ENCODE peak calls at places on chromosomes 12 and 14, in seven cellular contexts. S is bronchial epithelial cell, G is retinal pigment epithelial cell, D is foreskin fibroblast, O is breast epithelium, W is right lobe of liver, E is epithelial cell of esophagus. C is an unnamed sample.

GRCh38 chr12:71661977-71662522 is 1.6 kb downstream of the ZFC3H1 start:
- DNase-seq in S (peak; percentile 37), W (no peak), G (no peak), O (no peak), E (peak; percentile 35), D (peak; percentile 52), C (no peak)

GRCh38 chr12:76300297-76300665 is 47.9 kb downstream of the BBS10 start:
- DNase-seq in W (no peak), G (no peak), D (no peak), S (no peak), O (no peak), E (no peak), C (no peak)

GRCh38 chr12:87820524-87821194 is 208.5 kb downstream of the C12orf50 start:
- DNase-seq in D (peak; percentile 29), G (peak; percentile 83), O (no peak), W (no peak), S (peak; percentile 85), E (peak; percentile 77), C (peak; percentile 90)

GRCh38 chr14:55458800-55459577 is 18.6 kb upstream of the TBPL2 start:
- DNase-seq in W (no peak), S (peak; percentile 95), E (peak; percentile 81), G (peak; percentile 46), D (peak; percentile 55), O (no peak), C (no peak)

GRCh38 chr12:3129301-3130052 is 52.3 kb downstream of the TSPAN9 start:
- DNase-seq in D (peak; percentile 63), G (no peak), O (no peak), S (peak; percentile 45), E (no peak), W (no peak), C (no peak)

GRCh38 chr14:50064993-50065392 is 51.4 kb downstream of the VCPKMT start:
- DNase-seq in E (peak; percentile 60), D (no peak), W (no peak), O (no peak), G (no peak), S (peak; percentile 29), C (no peak)

GRCh38 chr12:68233498-68233897 is 7.9 kb upstream of the IL26 start:
- DNase-seq in O (no peak), E (no peak), D (no peak), S (no peak), W (no peak), G (no peak), C (no peak)

GRCh38 chr12:121989951-121990647 is 31.6 kb upstream of the BCL7A start:
- DNase-seq in E (no peak), G (no peak), D (no peak), W (no peak), O (no peak), S (no peak), C (no peak)

GRCh38 chr14:24231263-24232120 is 675 bp downstream of the NEDD8 start:
- DNase-seq in S (peak; percentile 30), D (no peak), O (no peak), E (peak; percentile 55), W (no peak), G (no peak), C (no peak)

GRCh38 chr12:131912526-131913274 is 16.4 kb upstream of the PUS1 start:
- DNase-seq in E (peak; percentile 58), W (peak; percentile 58), O (peak; percentile 72), D (peak; percentile 93), G (peak; percentile 81), S (peak; percentile 66), C (no peak)

GRCh38 chr14:67416810-67417209 is 4.8 kb upstream of the PLEK2 start:
- DNase-seq in O (no peak), W (no peak), G (no peak), E (no peak), S (no peak), D (no peak), C (no peak)

GRCh38 chr14:99755629-99756603 is 37.3 kb upstream of the EML1 start:
- DNase-seq in D (peak; percentile 98), S (peak; percentile 18), W (peak; percentile 81), G (peak; percentile 75), E (no peak), O (peak; percentile 39), C (peak; percentile 77)

GRCh38 chr12:122166422-122167327 is 7.3 kb downstream of the IL31 start:
- DNase-seq in S (no peak), D (no peak), G (no peak), E (no peak), W (no peak), O (no peak), C (no peak)

GRCh38 chr12:124869011-124869665 is 5.5 kb upstream of the SCARB1 start:
- DNase-seq in S (peak; percentile 68), W (no peak), E (peak; percentile 88), D (no peak), G (no peak), O (no peak), C (no peak)

GRCh38 chr14:39175445-39176262 is 600 bp downstream of the PNN start:
- DNase-seq in O (no peak), W (peak; percentile 63), G (no peak), E (peak; percentile 32), D (peak; percentile 46), S (peak; percentile 17), C (no peak)

GRCh38 chr12:25959069-25959961 is 833 bp downstream of the RASSF8 start:
- DNase-seq in D (peak; percentile 92), G (no peak), E (peak; percentile 76), S (peak; percentile 65), W (peak; percentile 70), O (peak; percentile 38), C (no peak)

GRCh38 chr12:40820794-40821484 is 128.7 kb downstream of the CNTN1 start:
- DNase-seq in D (no peak), O (no peak), W (no peak), E (peak; percentile 18), G (peak; percentile 20), S (peak; percentile 9), C (no peak)

GRCh38 chr12:40825156-40825555 is 132.9 kb downstream of the CNTN1 start:
- DNase-seq in O (no peak), S (no peak), D (no peak), E (no peak), G (peak; percentile 7), W (no peak), C (no peak)

DNA sequence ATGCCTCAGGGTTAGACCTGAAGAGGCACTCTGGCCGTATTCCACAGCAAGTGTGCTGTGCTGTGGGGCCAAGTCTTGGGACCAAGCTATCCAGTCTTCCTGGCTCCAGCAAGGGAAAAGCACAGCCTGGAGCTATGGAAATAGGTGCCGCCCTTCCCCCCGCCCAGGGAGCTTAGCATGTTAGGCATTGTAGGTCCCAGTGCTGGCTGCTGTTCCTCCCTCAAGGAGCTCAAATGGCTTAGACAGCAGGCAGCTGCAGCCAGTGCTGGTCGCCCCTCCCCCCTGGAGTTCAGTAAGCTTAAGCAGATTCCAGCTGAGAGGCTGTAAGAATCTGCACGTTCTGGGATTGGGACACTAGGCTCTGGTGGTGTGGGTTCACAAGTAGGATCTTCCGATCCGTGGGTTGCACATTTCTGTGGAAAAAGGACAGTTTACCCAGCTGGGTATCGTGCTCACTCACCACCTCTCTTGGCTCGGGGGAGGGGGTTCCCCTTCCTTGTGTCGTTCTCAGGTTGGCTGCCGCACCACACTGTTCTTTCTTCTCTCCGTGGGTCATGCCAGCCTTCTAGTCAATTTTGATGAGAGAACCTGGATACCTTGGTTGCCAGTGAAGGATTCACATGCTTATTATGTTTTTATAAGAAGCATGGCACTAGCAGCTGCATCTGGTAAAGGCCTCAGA is 127.3 kb downstream of the CNTN1 start:
- DNase-seq in W (no peak), S (no peak), D (no peak), E (no peak), O (no peak), G (peak; percentile 82), C (no peak)
- H3K4me3 ChIP-seq in W (no peak overlapping the region), S (no peak overlapping the region), D (no peak overlapping the region), E (no peak overlapping the region), O (no peak overlapping the region), G (no peak overlapping the region), C (no peak overlapping the region)

GRCh38 chr12:7638764-7639570 is 26.7 kb downstream of the APOBEC1 start:
- DNase-seq in S (peak; percentile 50), O (peak; percentile 60), E (peak; percentile 79), W (peak; percentile 74), G (peak; percentile 21), D (peak; percentile 89), C (peak; percentile 12)
- H3K4me3 ChIP-seq in S (no peak overlapping the region), O (peak overlapping the region; percentile 31), E (no peak overlapping the region), W (no peak overlapping the region), G (no peak overlapping the region), D (no peak overlapping the region), C (peak overlapping the region; percentile 24)

GRCh38 chr12:6613776-6614512 is 6.8 kb upstream of the CHD4 start:
- DNase-seq in D (peak; percentile 98), W (peak; percentile 89), E (peak; percentile 73), O (peak; percentile 93), S (peak; percentile 79), G (peak; percentile 96), C (peak; percentile 87)

GRCh38 chr12:6612652-6613014 is 5.5 kb upstream of the CHD4 start:
- DNase-seq in O (no peak), E (no peak), S (no peak), W (no peak), D (no peak), G (no peak), C (no peak)

GRCh38 chr12:6614513-6615177 is 7.5 kb upstream of the CHD4 start:
- DNase-seq in W (no peak), E (peak; percentile 39), D (peak; percentile 33), O (no peak), G (no peak), S (no peak), C (no peak)

GRCh38 chr12:6612247-6612646 is 5.1 kb upstream of the CHD4 start:
- DNase-seq in G (no peak), D (no peak), E (no peak), O (no peak), S (no peak), W (no peak), C (no peak)

DNA sequence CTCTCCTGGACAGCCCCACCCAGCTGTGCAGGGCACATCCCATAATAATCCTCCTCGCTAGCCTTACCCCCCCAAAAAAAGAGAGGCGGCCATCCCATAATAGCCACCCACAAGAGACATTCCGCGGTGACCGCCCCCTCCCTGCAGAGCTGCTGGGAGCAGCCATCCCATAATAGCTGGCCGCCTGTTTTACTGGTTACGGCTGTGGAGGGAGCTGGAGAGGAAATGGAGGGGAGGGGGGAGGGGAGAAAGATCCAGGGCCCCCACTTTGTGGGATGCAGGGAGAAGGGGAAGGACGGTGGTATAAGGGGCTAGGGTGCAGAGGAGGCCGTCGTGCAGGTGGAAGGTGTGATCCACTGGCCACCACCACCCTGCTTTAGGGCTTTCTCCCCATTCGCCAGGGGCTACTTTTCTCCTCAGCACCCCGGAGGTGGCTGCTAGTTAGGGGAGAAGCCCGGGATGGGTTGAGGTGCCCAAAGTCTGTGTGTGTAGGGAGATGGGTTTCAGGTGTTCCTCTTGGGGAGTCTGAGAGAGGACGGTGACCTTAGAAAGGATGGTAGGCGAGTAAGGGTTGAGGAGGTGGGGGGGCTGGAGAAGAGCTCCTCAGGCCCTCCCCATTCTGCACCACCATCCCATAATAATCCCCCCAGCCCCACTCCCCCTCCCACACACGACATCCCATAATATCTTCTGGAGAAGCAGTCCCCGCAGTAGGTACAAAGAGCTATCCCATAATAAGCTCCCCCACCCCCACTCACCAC is 6.0 kb upstream of the CHD4 start:
- DNase-seq in O (peak; percentile 89), W (no peak), D (peak; percentile 89), G (no peak), E (peak; percentile 45), S (peak; percentile 42), C (no peak)
- H3K4me3 ChIP-seq in O (peak overlapping the region; percentile 25), W (no peak overlapping the region), D (peak overlapping the region; percentile 15), G (peak overlapping the region; percentile 12), E (peak overlapping the region; percentile 4), S (no peak overlapping the region), C (no peak overlapping the region)

DNA sequence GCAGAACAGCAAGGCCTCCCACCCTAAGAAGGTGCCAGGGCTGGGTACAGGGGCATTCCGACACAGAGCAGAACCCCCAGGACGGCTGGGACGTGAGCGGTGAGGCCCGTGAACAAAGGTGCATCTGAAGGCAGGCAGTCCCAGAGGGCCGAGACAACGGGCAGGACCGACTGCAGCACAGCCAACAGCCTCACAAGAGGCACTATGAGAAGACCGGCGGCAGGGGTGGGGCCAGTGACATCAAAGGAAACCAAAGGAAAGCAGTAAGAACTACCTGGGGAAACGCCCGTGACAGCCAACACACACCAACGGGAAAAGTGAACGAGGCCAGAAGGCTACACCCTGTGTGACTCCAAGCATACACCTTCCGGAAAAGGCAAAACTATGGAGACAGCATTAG is 9.1 kb downstream of the BTBD6 start:
- DNase-seq in G (no peak), O (no peak), D (no peak), W (no peak), S (no peak), E (no peak), C (no peak)
- H3K4me3 ChIP-seq in G (no peak overlapping the region), O (no peak overlapping the region), D (no peak overlapping the region), W (no peak overlapping the region), S (no peak overlapping the region), E (no peak overlapping the region), C (no peak overlapping the region)

C was measured in kidney epithelial cell.